ENCODE peak calls at places on chromosomes 12 and 14, in ten cellular contexts. C is GM03348; S is fibroblast of the conjunctiva; W is central memory CD4-positive, alpha-beta T cell; V is midbrain; J is epithelial cell of prostate; Q is dorsolateral prefrontal cortex; N is CD8-positive, alpha-beta memory T cell; O is effector memory CD4-positive, alpha-beta T cell; E is lung. R is an unnamed sample.

GRCh38 chr12:53255993-53256392 is 12.1 kb upstream of the ESPL1 start:
- DNase-seq in E (no peak), O (no peak), J (no peak), W (no peak), N (no peak), S (no peak), V (no peak), Q (no peak), C (no peak), R (no peak)

GRCh38 chr12:42360747-42361403 is 34.9 kb downstream of the PPHLN1 start:
- DNase-seq in E (no peak), N (no peak), V (no peak), W (no peak), O (no peak), C (peak; percentile 6), S (no peak), J (no peak), Q (no peak), R (no peak)

GRCh38 chr12:124039276-124039675 is 66.3 kb downstream of the ZNF664 start:
- DNase-seq in O (no peak), V (no peak), C (peak; percentile 72), S (no peak), W (no peak), Q (no peak), J (no peak), N (no peak), E (no peak), R (no peak)

GRCh38 chr12:75657866-75658265 is 146.5 kb upstream of the KRR1 start:
- DNase-seq in Q (no peak), V (no peak), J (no peak), N (no peak), E (no peak), O (no peak), C (no peak), W (no peak), S (no peak), R (no peak)

GRCh38 chr14:54048736-54049135 is 92.1 kb upstream of the BMP4 start:
- DNase-seq in W (no peak), O (no peak), V (no peak), J (no peak), C (no peak), Q (no peak), N (no peak), E (no peak), S (no peak), R (no peak)

GRCh38 chr12:100539209-100539608 is 34.3 kb upstream of the GAS2L3 start:
- DNase-seq in N (no peak), O (no peak), E (no peak), J (no peak), C (peak; percentile 29), V (no peak), S (no peak), Q (no peak), W (no peak), R (no peak)

GRCh38 chr12:71838231-71838630 is 1.3 kb upstream of the TBC1D15 start:
- DNase-seq in W (no peak), V (no peak), N (no peak), C (no peak), O (no peak), J (no peak), S (no peak), E (no peak), Q (no peak), R (no peak)

GRCh38 chr14:36224176-36224575 is 47.7 kb upstream of the PTCSC3 start:
- DNase-seq in C (no peak), V (no peak), Q (no peak), E (no peak), N (no peak), O (no peak), W (no peak), S (no peak), J (no peak), R (no peak)

GRCh38 chr12:26994109-26994508 is 20.1 kb downstream of the TM7SF3 start:
- DNase-seq in J (no peak), O (no peak), E (no peak), V (no peak), N (no peak), W (no peak), C (no peak), S (no peak), Q (no peak), R (no peak)

GRCh38 chr12:43252585-43252984 is 299.4 kb downstream of the ADAMTS20 start:
- DNase-seq in O (no peak), W (no peak), J (no peak), S (no peak), N (no peak), Q (no peak), E (no peak), V (no peak), C (no peak), R (no peak)

GRCh38 chr14:102568115-102568614 is 24.3 kb upstream of the RCOR1 start:
- DNase-seq in S (no peak), O (no peak), N (no peak), E (peak; percentile 49), C (no peak), V (no peak), W (peak; percentile 25), Q (no peak), J (no peak), R (no peak)

GRCh38 chr12:3658327-3659163 is 94.4 kb downstream of the CRACR2A start:
- DNase-seq in V (no peak), O (peak; percentile 2), J (no peak), Q (no peak), E (no peak), S (no peak), W (no peak), N (peak; percentile 59), C (peak; percentile 61), R (no peak)

GRCh38 chr14:59282366-59282765 is 93.9 kb downstream of the DAAM1 start:
- DNase-seq in J (peak; percentile 73), S (peak; percentile 44), V (no peak), Q (no peak), E (no peak), O (no peak), W (no peak), N (no peak), C (peak; percentile 28), R (no peak)

GRCh38 chr12:4246116-4246515 is 27.4 kb upstream of the CCND2 start:
- DNase-seq in S (no peak), O (no peak), Q (no peak), N (no peak), V (no peak), J (no peak), W (no peak), E (no peak), C (no peak), R (no peak)

GRCh38 chr14:91940209-91940608 is 7.3 kb downstream of the FBLN5 start:
- DNase-seq in O (no peak), C (no peak), E (no peak), N (no peak), V (no peak), S (no peak), W (no peak), J (no peak), Q (no peak), R (no peak)

GRCh38 chr12:58888131-58888783 is 32.0 kb downstream of the LRIG3 start:
- DNase-seq in S (peak; percentile 85), O (no peak), Q (no peak), W (no peak), J (peak; percentile 37), C (peak; percentile 36), N (no peak), E (no peak), V (peak; percentile 75), R (no peak)

GRCh38 chr14:81314443-81315175 is 85.5 kb downstream of the STON2 start:
- DNase-seq in W (no peak), J (no peak), O (no peak), C (no peak), Q (no peak), S (no peak), N (no peak), V (no peak), E (no peak), R (no peak)

GRCh38 chr14:61147898-61148549 is 133.1 kb downstream of the TMEM30B start:
- DNase-seq in O (no peak), Q (peak; percentile 69), S (peak; percentile 76), N (no peak), C (no peak), V (peak; percentile 21), E (peak; percentile 48), J (peak; percentile 44), W (no peak), R (no peak)

GRCh38 chr14:76942288-76942778 is 86.2 kb downstream of the IRF2BPL start:
- DNase-seq in J (no peak), W (no peak), C (no peak), O (no peak), Q (no peak), S (no peak), E (no peak), N (no peak), V (no peak), R (no peak)

GRCh38 chr12:51262758-51263177 is 7.4 kb downstream of the SMAGP start:
- DNase-seq in V (no peak), W (no peak), C (peak; percentile 58), N (peak; percentile 54), Q (no peak), O (no peak), J (no peak), S (peak; percentile 21), E (no peak), R (no peak)

GRCh38 chr14:90557516-90557915 is 160.7 kb downstream of the CALM1 start:
- DNase-seq in C (no peak), J (no peak), S (no peak), O (no peak), N (no peak), E (no peak), V (no peak), Q (no peak), W (no peak), R (no peak)

GRCh38 chr12:128269108-128269713 is 2.2 kb downstream of the TMEM132C start:
- DNase-seq in E (no peak), V (no peak), Q (no peak), N (no peak), J (no peak), W (no peak), S (peak; percentile 9), O (no peak), C (no peak), R (no peak)

GRCh38 chr12:68745376-68745903 is 536 bp upstream of the SLC35E3 start:
- DNase-seq in E (no peak), Q (no peak), V (no peak), J (no peak), O (no peak), N (no peak), S (no peak), W (no peak), C (no peak), R (no peak)

GRCh38 chr14:53458368-53458814 is 305.3 kb upstream of the DDHD1 start:
- DNase-seq in V (no peak), J (no peak), O (no peak), E (no peak), N (no peak), W (no peak), C (peak; percentile 54), Q (no peak), S (no peak), R (no peak)

GRCh38 chr12:111488271-111488670 is 82.5 kb downstream of the SH2B3 start:
- DNase-seq in N (no peak), C (no peak), J (no peak), E (no peak), O (no peak), W (no peak), Q (no peak), S (peak; percentile 20), V (no peak), R (no peak)

GRCh38 chr12:58608711-58609110 is 311.6 kb downstream of the LRIG3 start:
- DNase-seq in J (no peak), C (peak; percentile 38), Q (no peak), S (no peak), E (no peak), O (no peak), N (no peak), V (no peak), W (no peak), R (no peak)

GRCh38 chr14:23929822-23930294 is 23.7 kb upstream of the DHRS4 start:
- DNase-seq in W (peak; percentile 62), V (peak; percentile 79), J (no peak), N (peak; percentile 85), S (peak; percentile 48), C (peak; percentile 85), E (peak; percentile 83), Q (peak; percentile 79), O (peak; percentile 57), R (peak; percentile 85)

GRCh38 chr14:78567343-78567742 is 397.2 kb downstream of the NRXN3 start:
- DNase-seq in Q (no peak), N (no peak), E (no peak), S (no peak), J (no peak), W (no peak), C (no peak), O (no peak), V (no peak), R (no peak)